ENCODE peak calls at places on chromosomes 7 and 10, in six cellular contexts. One of them, this sample, is unnamed.

GRCh38 chr10:12631787-12632562 is 282.6 kb downstream of the CAMK1D start:
- DNase-seq in fibroblast of lung: no peak
- DNase-seq in ovary: no peak
- DNase-seq in HL-60: no peak
- DNase-seq in right lobe of liver: peak; percentile 55
- DNase-seq in H7: no peak
- DNase-seq in this sample: peak; percentile 38

GRCh38 chr10:13317474-13317873 is 17.6 kb upstream of the PHYH start:
- DNase-seq in fibroblast of lung: peak; percentile 28
- DNase-seq in ovary: no peak
- DNase-seq in HL-60: no peak
- DNase-seq in right lobe of liver: no peak
- DNase-seq in H7: peak; percentile 35
- DNase-seq in this sample: no peak

GRCh38 chr7:151493083-151493482 is 26.6 kb downstream of the RHEB start:
- DNase-seq in fibroblast of lung: no peak
- DNase-seq in ovary: no peak
- DNase-seq in HL-60: no peak
- DNase-seq in right lobe of liver: no peak
- DNase-seq in H7: no peak
- DNase-seq in this sample: no peak

GRCh38 chr7:39527296-39527695 is 38.9 kb upstream of the YAE1 start:
- DNase-seq in fibroblast of lung: no peak
- DNase-seq in ovary: no peak
- DNase-seq in HL-60: no peak
- DNase-seq in right lobe of liver: no peak
- DNase-seq in H7: no peak
- DNase-seq in this sample: no peak

GRCh38 chr7:19900118-19900517 is 126.7 kb upstream of the TMEM196 start:
- DNase-seq in fibroblast of lung: no peak
- DNase-seq in ovary: no peak
- DNase-seq in HL-60: no peak
- DNase-seq in right lobe of liver: no peak
- DNase-seq in H7: no peak
- DNase-seq in this sample: no peak

GRCh38 chr7:85750454-85750949 is 563.6 kb upstream of the SEMA3D start:
- DNase-seq in fibroblast of lung: peak; percentile 60
- DNase-seq in ovary: no peak
- DNase-seq in HL-60: peak; percentile 12
- DNase-seq in right lobe of liver: no peak
- DNase-seq in H7: peak; percentile 5
- DNase-seq in this sample: peak; percentile 29

GRCh38 chr10:98848361-98848760 is 387.3 kb downstream of the HPSE2 start:
- DNase-seq in fibroblast of lung: no peak
- DNase-seq in ovary: no peak
- DNase-seq in HL-60: no peak
- DNase-seq in right lobe of liver: no peak
- DNase-seq in H7: no peak
- DNase-seq in this sample: no peak

GRCh38 chr10:6299234-6299633 is 96.5 kb downstream of the PFKFB3 start:
- DNase-seq in fibroblast of lung: no peak
- DNase-seq in ovary: no peak
- DNase-seq in HL-60: no peak
- DNase-seq in right lobe of liver: peak; percentile 73
- DNase-seq in H7: no peak
- DNase-seq in this sample: no peak

GRCh38 chr7:43754596-43754995 is 3.9 kb upstream of the BLVRA start:
- DNase-seq in fibroblast of lung: no peak
- DNase-seq in ovary: no peak
- DNase-seq in HL-60: no peak
- DNase-seq in right lobe of liver: no peak
- DNase-seq in H7: no peak
- DNase-seq in this sample: no peak

GRCh38 chr7:33422825-33423645 is 293.7 kb downstream of the BBS9 start:
- DNase-seq in fibroblast of lung: no peak
- DNase-seq in ovary: no peak
- DNase-seq in HL-60: no peak
- DNase-seq in right lobe of liver: no peak
- DNase-seq in H7: no peak
- DNase-seq in this sample: no peak

GRCh38 chr10:47049906-47050305 is 138.7 kb downstream of the PTPN20 start:
- DNase-seq in fibroblast of lung: no peak
- DNase-seq in ovary: no peak
- DNase-seq in HL-60: no peak
- DNase-seq in right lobe of liver: no peak
- DNase-seq in H7: peak; percentile 22
- DNase-seq in this sample: peak; percentile 18

GRCh38 chr10:22630229-22631174 is 83.9 kb downstream of the PIP4K2A start:
- DNase-seq in fibroblast of lung: peak; percentile 77
- DNase-seq in ovary: no peak
- DNase-seq in HL-60: peak; percentile 15
- DNase-seq in right lobe of liver: no peak
- DNase-seq in H7: no peak
- DNase-seq in this sample: no peak

GRCh38 chr7:105493928-105494325 is 28.1 kb downstream of the PUS7 start:
- DNase-seq in fibroblast of lung: peak; percentile 56
- DNase-seq in ovary: peak; percentile 44
- DNase-seq in HL-60: no peak
- DNase-seq in right lobe of liver: no peak
- DNase-seq in H7: no peak
- DNase-seq in this sample: no peak

GRCh38 chr10:35585356-35585755 is 19.8 kb upstream of the GJD4 start:
- DNase-seq in fibroblast of lung: no peak
- DNase-seq in ovary: no peak
- DNase-seq in HL-60: no peak
- DNase-seq in right lobe of liver: no peak
- DNase-seq in H7: no peak
- DNase-seq in this sample: no peak

GRCh38 chr7:50416509-50417299 is 33.4 kb downstream of the FIGNL1 start:
- DNase-seq in fibroblast of lung: no peak
- DNase-seq in ovary: no peak
- DNase-seq in HL-60: no peak
- DNase-seq in right lobe of liver: no peak
- DNase-seq in H7: no peak
- DNase-seq in this sample: no peak

GRCh38 chr10:83343676-83344075 is 795.6 kb upstream of the GHITM start:
- DNase-seq in fibroblast of lung: no peak
- DNase-seq in ovary: no peak
- DNase-seq in HL-60: no peak
- DNase-seq in right lobe of liver: no peak
- DNase-seq in H7: no peak
- DNase-seq in this sample: no peak

GRCh38 chr10:28291881-28292297 is 11.0 kb downstream of the MPP7 start:
- DNase-seq in fibroblast of lung: peak; percentile 61
- DNase-seq in ovary: no peak
- DNase-seq in HL-60: no peak
- DNase-seq in right lobe of liver: no peak
- DNase-seq in H7: no peak
- DNase-seq in this sample: no peak

GRCh38 chr7:27409776-27410175 is 167.2 kb downstream of the EVX1 start:
- DNase-seq in fibroblast of lung: peak; percentile 16
- DNase-seq in ovary: no peak
- DNase-seq in HL-60: peak; percentile 28
- DNase-seq in right lobe of liver: no peak
- DNase-seq in H7: no peak
- DNase-seq in this sample: no peak

GRCh38 chr10:131158695-131159094 is 152.8 kb downstream of the TCERG1L start:
- DNase-seq in fibroblast of lung: no peak
- DNase-seq in ovary: no peak
- DNase-seq in HL-60: no peak
- DNase-seq in right lobe of liver: no peak
- DNase-seq in H7: no peak
- DNase-seq in this sample: no peak

GRCh38 chr7:39838326-39838725 is 111.7 kb upstream of the CDK13 start:
- DNase-seq in fibroblast of lung: peak; percentile 75
- DNase-seq in ovary: peak; percentile 64
- DNase-seq in HL-60: no peak
- DNase-seq in right lobe of liver: no peak
- DNase-seq in H7: no peak
- DNase-seq in this sample: no peak

GRCh38 chr7:1060315-1061080 is 16.2 kb downstream of the GPR146 start:
- DNase-seq in fibroblast of lung: no peak
- DNase-seq in ovary: no peak
- DNase-seq in HL-60: no peak
- DNase-seq in right lobe of liver: peak; percentile 61
- DNase-seq in H7: peak; percentile 85
- DNase-seq in this sample: peak; percentile 66

DNA sequence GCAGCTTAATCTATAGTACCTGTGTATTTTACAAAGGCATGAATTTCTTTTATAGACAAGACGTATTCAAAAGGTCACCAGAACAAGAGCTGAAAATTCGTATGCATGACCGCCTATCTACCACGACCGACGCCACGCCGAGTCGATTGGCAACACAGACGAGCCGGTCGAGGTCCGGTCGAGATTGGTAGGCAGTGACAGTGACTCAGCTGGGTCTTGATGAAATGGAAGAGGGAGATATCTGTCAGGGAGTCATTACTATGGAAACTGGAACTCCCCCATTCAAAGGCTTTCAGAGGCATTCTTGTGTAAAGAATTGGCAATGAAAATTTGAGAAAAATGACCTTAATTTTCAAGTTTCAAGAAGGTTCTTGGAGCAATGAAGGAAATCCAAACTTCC is 2.1 kb downstream of the ATP5MK start:
- DNase-seq in fibroblast of lung: no peak
- DNase-seq in ovary: no peak
- DNase-seq in HL-60: no peak
- DNase-seq in right lobe of liver: no peak
- DNase-seq in H7: no peak
- DNase-seq in this sample: no peak
- H3K4me3 ChIP-seq in fibroblast of lung: no peak overlapping the region
- H3K4me3 ChIP-seq in ovary: no peak overlapping the region
- H3K4me3 ChIP-seq in HL-60: no peak overlapping the region
- H3K4me3 ChIP-seq in right lobe of liver: no peak overlapping the region
- H3K4me3 ChIP-seq in H7: no peak overlapping the region
- H3K4me3 ChIP-seq in this sample: no peak overlapping the region

DNA sequence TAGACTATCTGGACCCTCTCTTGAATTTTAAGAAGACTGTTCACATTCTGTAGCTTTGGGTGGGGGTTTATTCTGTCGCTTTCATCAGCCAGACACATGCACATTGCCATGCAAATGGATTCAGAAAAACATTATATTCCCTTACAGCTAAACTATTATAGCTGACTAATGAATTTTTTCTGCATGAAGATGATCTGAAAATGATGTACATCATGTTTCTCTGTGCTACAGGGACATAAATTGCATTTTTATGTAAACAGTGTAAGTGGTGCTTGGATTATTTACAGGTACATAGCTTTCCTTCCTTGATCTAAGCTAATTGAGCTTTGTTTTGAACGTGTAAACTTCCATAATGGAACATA is 1.5 kb downstream of the MET start:
- DNase-seq in fibroblast of lung: no peak
- DNase-seq in ovary: no peak
- DNase-seq in HL-60: no peak
- DNase-seq in right lobe of liver: no peak
- DNase-seq in H7: no peak
- DNase-seq in this sample: no peak
- H3K4me3 ChIP-seq in fibroblast of lung: peak overlapping the region; percentile 95
- H3K4me3 ChIP-seq in ovary: no peak overlapping the region
- H3K4me3 ChIP-seq in HL-60: no peak overlapping the region
- H3K4me3 ChIP-seq in right lobe of liver: peak overlapping the region; percentile 73
- H3K4me3 ChIP-seq in H7: no peak overlapping the region
- H3K4me3 ChIP-seq in this sample: peak overlapping the region; percentile 70

GRCh38 chr10:132406750-132407149 is 9.8 kb downstream of the PWWP2B start:
- DNase-seq in fibroblast of lung: no peak
- DNase-seq in ovary: no peak
- DNase-seq in HL-60: no peak
- DNase-seq in right lobe of liver: no peak
- DNase-seq in H7: peak; percentile 68
- DNase-seq in this sample: no peak

GRCh38 chr10:132407243-132407746 is 10.3 kb downstream of the PWWP2B start:
- DNase-seq in fibroblast of lung: no peak
- DNase-seq in ovary: peak; percentile 65
- DNase-seq in HL-60: no peak
- DNase-seq in right lobe of liver: peak; percentile 65
- DNase-seq in H7: peak; percentile 82
- DNase-seq in this sample: peak; percentile 90

GRCh38 chr10:132408367-132408781 is 11.4 kb downstream of the PWWP2B start:
- DNase-seq in fibroblast of lung: no peak
- DNase-seq in ovary: peak; percentile 60
- DNase-seq in HL-60: no peak
- DNase-seq in right lobe of liver: no peak
- DNase-seq in H7: peak; percentile 92
- DNase-seq in this sample: peak; percentile 60

GRCh38 chr10:132408823-132409666 is 12.0 kb downstream of the PWWP2B start:
- DNase-seq in fibroblast of lung: no peak
- DNase-seq in ovary: peak; percentile 38
- DNase-seq in HL-60: no peak
- DNase-seq in right lobe of liver: no peak
- DNase-seq in H7: peak; percentile 85
- DNase-seq in this sample: peak; percentile 88

GRCh38 chr10:132407846-132408278 is 10.9 kb downstream of the PWWP2B start:
- DNase-seq in fibroblast of lung: peak; percentile 38
- DNase-seq in ovary: peak; percentile 71
- DNase-seq in HL-60: no peak
- DNase-seq in right lobe of liver: peak; percentile 54
- DNase-seq in H7: peak; percentile 97
- DNase-seq in this sample: peak; percentile 96
- H3K4me3 ChIP-seq in fibroblast of lung: no peak overlapping the region
- H3K4me3 ChIP-seq in ovary: peak overlapping the region; percentile 9
- H3K4me3 ChIP-seq in HL-60: no peak overlapping the region
- H3K4me3 ChIP-seq in right lobe of liver: no peak overlapping the region
- H3K4me3 ChIP-seq in H7: no peak overlapping the region
- H3K4me3 ChIP-seq in this sample: peak overlapping the region; percentile 33

GRCh38 chr7:65749039-65749438 is 123.8 kb upstream of the VKORC1L1 start:
- DNase-seq in fibroblast of lung: no peak
- DNase-seq in ovary: no peak
- DNase-seq in HL-60: no peak
- DNase-seq in right lobe of liver: no peak
- DNase-seq in H7: no peak
- DNase-seq in this sample: no peak

GRCh38 chr7:65750511-65751344 is 122.1 kb upstream of the VKORC1L1 start:
- DNase-seq in fibroblast of lung: peak; percentile 84
- DNase-seq in ovary: peak; percentile 85
- DNase-seq in HL-60: peak; percentile 84
- DNase-seq in right lobe of liver: peak; percentile 94
- DNase-seq in H7: peak; percentile 97
- DNase-seq in this sample: peak; percentile 91

GRCh38 chr7:65746398-65746669 is 126.5 kb upstream of the VKORC1L1 start:
- DNase-seq in fibroblast of lung: peak; percentile 63
- DNase-seq in ovary: no peak
- DNase-seq in HL-60: no peak
- DNase-seq in right lobe of liver: no peak
- DNase-seq in H7: no peak
- DNase-seq in this sample: no peak

GRCh38 chr7:65749518-65749917 is 123.4 kb upstream of the VKORC1L1 start:
- DNase-seq in fibroblast of lung: no peak
- DNase-seq in ovary: no peak
- DNase-seq in HL-60: peak; percentile 77
- DNase-seq in right lobe of liver: no peak
- DNase-seq in H7: no peak
- DNase-seq in this sample: no peak
- H3K4me3 ChIP-seq in fibroblast of lung: no peak overlapping the region
- H3K4me3 ChIP-seq in ovary: no peak overlapping the region
- H3K4me3 ChIP-seq in HL-60: peak overlapping the region; percentile 83
- H3K4me3 ChIP-seq in right lobe of liver: peak overlapping the region; percentile 95
- H3K4me3 ChIP-seq in H7: no peak overlapping the region
- H3K4me3 ChIP-seq in this sample: no peak overlapping the region